ENCODE peak calls at places on chromosomes 11 and 22, in eight cellular contexts. Y, N, K, R, X, D, G and Q are unnamed samples.

GRCh38 chr11:2207773-2208621 is 36.4 kb upstream of the TH start:
- DNase-seq in Y (no peak), N (no peak), K (no peak), R (no peak), X (no peak), D (no peak), G (no peak), Q (no peak)

GRCh38 chr11:115961168-115962003 is 457.2 kb upstream of the CADM1 start:
- DNase-seq in Y (no peak), N (peak), K (no peak), R (no peak), X (peak), D (no peak), G (no peak), Q (no peak)

GRCh38 chr22:29914165-29914564 is 31.2 kb downstream of the MTMR3 start:
- DNase-seq in Y (no peak), N (peak), K (peak), R (no peak), X (peak), D (no peak), G (peak), Q (peak)

GRCh38 chr11:67698247-67698646 is 23.8 kb upstream of the ALDH3B2 start:
- DNase-seq in Y (no peak), N (no peak), K (peak), R (peak), X (no peak), D (peak), G (no peak), Q (no peak)

GRCh38 chr11:11446562-11446961 is 93.5 kb upstream of the CSNK2A3 start:
- DNase-seq in Y (no peak), N (no peak), K (no peak), R (no peak), X (no peak), D (no peak), G (no peak), Q (no peak)

GRCh38 chr11:1502971-1503707 is 16.6 kb upstream of the MOB2 start:
- DNase-seq in Y (no peak), N (no peak), K (no peak), R (no peak), X (no peak), D (no peak), G (no peak), Q (no peak)

GRCh38 chr11:35029979-35030378 is 109.0 kb upstream of the CD44 start:
- DNase-seq in Y (no peak), N (peak), K (peak), R (no peak), X (peak), D (no peak), G (peak), Q (peak)

GRCh38 chr11:123544631-123545375 is 109.6 kb downstream of the SCN3B start:
- DNase-seq in Y (no peak), N (no peak), K (no peak), R (no peak), X (no peak), D (no peak), G (no peak), Q (no peak)

GRCh38 chr22:17807571-17808410 is 33.5 kb upstream of the BID start:
- DNase-seq in Y (no peak), N (no peak), K (peak), R (no peak), X (peak), D (no peak), G (peak), Q (no peak)

GRCh38 chr11:74487875-74488274 is 5.6 kb downstream of the LIPT2 start:
- DNase-seq in Y (no peak), N (no peak), K (no peak), R (peak), X (no peak), D (peak), G (no peak), Q (peak)

GRCh38 chr11:76408171-76408965 is 27.2 kb downstream of the GVQW3 start:
- DNase-seq in Y (no peak), N (no peak), K (no peak), R (no peak), X (no peak), D (no peak), G (no peak), Q (no peak)

GRCh38 chr11:34680918-34681554 is 60.1 kb downstream of the EHF start:
- DNase-seq in Y (no peak), N (peak), K (no peak), R (peak), X (peak), D (peak), G (peak), Q (peak)

GRCh38 chr11:80083561-80083960 is 642.7 kb upstream of the TENM4 start:
- DNase-seq in Y (peak), N (no peak), K (no peak), R (no peak), X (no peak), D (no peak), G (no peak), Q (peak)

GRCh38 chr11:133840479-133840941 is 4.8 kb downstream of the SPATA19 start:
- DNase-seq in Y (no peak), N (no peak), K (no peak), R (no peak), X (no peak), D (no peak), G (no peak), Q (no peak)

GRCh38 chr11:135008001-135008405 is 596.0 kb upstream of the B3GAT1 start:
- DNase-seq in Y (no peak), N (no peak), K (peak), R (no peak), X (no peak), D (no peak), G (no peak), Q (no peak)

GRCh38 chr22:43296279-43296902 is 46.8 kb downstream of the SCUBE1 start:
- DNase-seq in Y (no peak), N (no peak), K (no peak), R (no peak), X (no peak), D (no peak), G (no peak), Q (no peak)

GRCh38 chr11:65429724-65430405 is 7.3 kb downstream of the NEAT1 start:
- DNase-seq in Y (peak), N (peak), K (peak), R (no peak), X (peak), D (no peak), G (peak), Q (peak)

GRCh38 chr22:30867746-30868662 is 100.6 kb downstream of the MORC2 start:
- DNase-seq in Y (peak), N (no peak), K (no peak), R (no peak), X (no peak), D (no peak), G (no peak), Q (no peak)

GRCh38 chr11:3614742-3615171 is 27.0 kb downstream of the ART5 start:
- DNase-seq in Y (peak), N (no peak), K (no peak), R (no peak), X (no peak), D (no peak), G (no peak), Q (peak)

GRCh38 chr11:107716884-107717532 is 5.2 kb upstream of the SLN start:
- DNase-seq in Y (no peak), N (no peak), K (no peak), R (no peak), X (no peak), D (no peak), G (no peak), Q (peak)

GRCh38 chr11:3367221-3367620 is 11.7 kb downstream of the ZNF195 start:
- DNase-seq in Y (no peak), N (no peak), K (no peak), R (no peak), X (no peak), D (no peak), G (no peak), Q (no peak)

GRCh38 chr11:32602657-32603410 is 19.2 kb downstream of the EIF3M start:
- DNase-seq in Y (no peak), N (peak), K (peak), R (no peak), X (peak), D (no peak), G (peak), Q (no peak)

GRCh38 chr22:47190276-47190956 is 428.0 kb downstream of the TBC1D22A start:
- DNase-seq in Y (no peak), N (no peak), K (no peak), R (no peak), X (no peak), D (no peak), G (no peak), Q (no peak)

GRCh38 chr11:75406338-75406777 is 7.0 kb downstream of the RPS3 start:
- DNase-seq in Y (no peak), N (no peak), K (no peak), R (no peak), X (peak), D (no peak), G (peak), Q (peak)

GRCh38 chr11:110125632-110126031 is 32.4 kb downstream of the ZC3H12C start:
- DNase-seq in Y (no peak), N (peak), K (peak), R (no peak), X (peak), D (peak), G (peak), Q (peak)

GRCh38 chr11:92393218-92393617 is 168.6 kb downstream of the FAT3 start:
- DNase-seq in Y (no peak), N (no peak), K (no peak), R (no peak), X (no peak), D (no peak), G (no peak), Q (no peak)

GRCh38 chr11:33669598-33670249 is 30.9 kb downstream of the C11orf91 start:
- DNase-seq in Y (no peak), N (no peak), K (no peak), R (no peak), X (no peak), D (no peak), G (no peak), Q (no peak)

GRCh38 chr11:68527585-68527984 is 67.0 kb downstream of the PPP6R3 start:
- DNase-seq in Y (no peak), N (no peak), K (no peak), R (no peak), X (no peak), D (no peak), G (no peak), Q (no peak)

GRCh38 chr11:65884716-65885092 is 3.6 kb downstream of the FIBP start:
- DNase-seq in Y (peak), N (peak), K (peak), R (no peak), X (peak), D (peak), G (peak), Q (peak)

GRCh38 chr11:2435288-2436012 is 8.9 kb downstream of the TRPM5 start:
- DNase-seq in Y (no peak), N (no peak), K (no peak), R (no peak), X (no peak), D (no peak), G (no peak), Q (no peak)

GRCh38 chr11:73969991-73970800 is 12.4 kb downstream of the UCP2 start:
- DNase-seq in Y (no peak), N (no peak), K (no peak), R (no peak), X (no peak), D (no peak), G (no peak), Q (no peak)

GRCh38 chr11:12029738-12030363 is 21.4 kb upstream of the DKK3 start:
- DNase-seq in Y (no peak), N (no peak), K (no peak), R (peak), X (no peak), D (peak), G (peak), Q (peak)

GRCh38 chr22:29072979-29073617 is at the start of gene KREMEN1:
- DNase-seq in Y (peak), N (no peak), K (no peak), R (no peak), X (no peak), D (no peak), G (no peak), Q (no peak)

GRCh38 chr11:134479206-134479955 is 67.3 kb upstream of the B3GAT1 start:
- DNase-seq in Y (no peak), N (no peak), K (no peak), R (no peak), X (no peak), D (no peak), G (no peak), Q (no peak)

GRCh38 chr22:24208012-24208749 is 26.9 kb downstream of the SUSD2 start:
- DNase-seq in Y (no peak), N (peak), K (peak), R (peak), X (peak), D (peak), G (peak), Q (peak)

GRCh38 chr11:2686360-2687222 is 13.2 kb downstream of the KCNQ1OT1 start:
- DNase-seq in Y (no peak), N (no peak), K (no peak), R (no peak), X (no peak), D (no peak), G (no peak), Q (no peak)

GRCh38 chr11:13551834-13552233 is 56.0 kb upstream of the PTH start:
- DNase-seq in Y (no peak), N (no peak), K (no peak), R (no peak), X (no peak), D (no peak), G (no peak), Q (no peak)

GRCh38 chr22:39504071-39504470 is 2.0 kb downstream of the MIEF1 start:
- DNase-seq in Y (no peak), N (no peak), K (no peak), R (no peak), X (no peak), D (no peak), G (no peak), Q (no peak)

GRCh38 chr22:50284479-50284878 is 14.3 kb upstream of the MAPK11 start:
- DNase-seq in Y (no peak), N (no peak), K (no peak), R (no peak), X (no peak), D (no peak), G (no peak), Q (no peak)

GRCh38 chr11:126413843-126414405 is 58.4 kb downstream of the ST3GAL4 start:
- DNase-seq in Y (no peak), N (no peak), K (no peak), R (no peak), X (no peak), D (no peak), G (no peak), Q (no peak)

GRCh38 chr11:72739240-72740059 is 12.8 kb downstream of the ARAP1 start:
- DNase-seq in Y (no peak), N (no peak), K (no peak), R (no peak), X (no peak), D (no peak), G (no peak), Q (no peak)
- H3K4me3 ChIP-seq in Y (no peak), N (no peak), K (no peak), R (no peak), X (no peak), D (no peak), G (no peak), Q (no peak)

GRCh38 chr11:96339704-96340554 is 3.1 kb downstream of the MAML2 start:
- DNase-seq in Y (no peak), N (peak), K (no peak), R (no peak), X (no peak), D (no peak), G (peak), Q (no peak)

GRCh38 chr11:96342971-96343711 is at the start of gene MAML2:
- DNase-seq in Y (peak), N (peak), K (peak), R (peak), X (peak), D (peak), G (peak), Q (peak)

GRCh38 chr11:96340555-96340885 is 2.5 kb downstream of the MAML2 start:
- DNase-seq in Y (no peak), N (peak), K (no peak), R (no peak), X (peak), D (no peak), G (peak), Q (no peak)

GRCh38 chr11:96342131-96342970 is 644 bp downstream of the MAML2 start:
- DNase-seq in Y (no peak), N (no peak), K (peak), R (no peak), X (no peak), D (no peak), G (no peak), Q (peak)

DNA sequence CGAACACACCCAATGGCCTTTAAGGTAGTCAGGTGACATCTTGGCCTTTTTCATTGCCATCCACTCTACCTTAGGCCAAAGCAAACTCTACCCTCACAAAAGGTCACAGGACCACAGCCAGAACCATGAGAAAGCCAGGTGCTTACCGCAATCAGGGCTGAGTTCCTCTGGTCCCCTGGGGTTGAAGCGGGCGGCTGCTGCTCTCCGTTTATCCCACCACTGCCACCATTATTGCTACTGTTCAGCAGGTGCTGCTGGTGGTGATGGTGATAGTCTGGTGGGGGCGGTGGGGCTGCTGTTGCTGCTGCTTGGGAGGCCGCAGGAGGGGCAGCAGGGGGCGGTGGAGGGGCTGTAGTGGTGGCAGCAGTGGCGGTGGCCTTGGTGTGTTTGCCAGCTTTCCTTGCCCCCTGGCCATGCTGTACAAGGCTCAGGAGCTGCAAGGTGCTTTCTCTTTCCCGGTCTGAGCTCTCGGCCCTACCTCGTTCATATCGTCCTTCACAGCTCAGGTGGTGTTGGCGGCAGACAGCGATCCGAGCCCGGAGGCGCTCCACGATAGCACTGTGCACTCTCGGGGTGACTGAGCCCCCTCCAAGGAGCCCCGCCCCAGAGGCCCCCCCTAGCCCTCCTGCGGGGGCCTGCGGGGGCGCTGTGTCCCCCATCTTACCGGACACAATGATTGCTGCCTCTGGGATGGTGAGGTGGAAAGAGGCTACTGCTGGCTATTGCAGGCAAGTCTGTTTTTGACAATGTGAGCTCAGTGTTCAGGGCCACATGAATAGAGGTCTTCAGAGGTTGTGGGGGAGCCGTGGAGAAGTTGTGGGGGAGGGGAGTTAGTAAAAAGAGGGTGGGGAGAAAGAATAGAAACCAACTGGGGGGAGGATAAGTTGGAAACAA is 1.5 kb downstream of the MAML2 start:
- DNase-seq in Y (peak), N (peak), K (peak), R (no peak), X (peak), D (peak), G (peak), Q (no peak)
- TF ChIP-seq CTCF in Y (peak), N (peak), K (peak), R (peak), X (peak), D (peak), G (peak), Q (peak)

GRCh38 chr11:128349650-128350296 is 237.6 kb downstream of the ETS1 start:
- DNase-seq in Y (no peak), N (no peak), K (no peak), R (no peak), X (no peak), D (no peak), G (no peak), Q (no peak)
- H3K4me3 ChIP-seq in Y (no peak), N (no peak), K (no peak), R (no peak), X (no peak), D (no peak), G (no peak), Q (no peak)

DNA sequence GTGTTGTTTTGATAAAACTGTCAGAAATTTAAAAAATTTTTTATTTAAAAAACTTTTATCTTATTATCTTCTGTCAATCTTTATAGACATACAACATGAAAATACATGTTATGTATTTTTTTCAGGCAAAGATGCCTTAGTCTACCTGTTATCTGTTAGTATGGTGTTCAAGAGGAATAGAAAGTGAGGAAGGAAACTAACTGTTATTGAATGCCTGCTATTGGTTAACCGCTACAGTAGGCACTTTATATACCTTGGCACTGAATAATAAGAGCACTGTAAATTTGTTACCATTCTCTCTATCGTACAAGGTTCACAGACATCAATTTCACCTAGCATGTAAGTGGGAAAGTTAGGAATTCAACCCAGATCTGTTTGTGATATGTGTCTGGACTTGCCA is 272.1 kb upstream of the CCDC90B start:
- DNase-seq in Y (no peak), N (no peak), K (no peak), R (no peak), X (no peak), D (no peak), G (no peak), Q (no peak)
- TF ChIP-seq CTCF in Y (no peak), N (no peak), K (no peak), R (no peak), X (no peak), D (no peak), G (no peak), Q (no peak)

GRCh38 chr22:44746061-44746789 is 6.2 kb upstream of the ARHGAP8 start:
- DNase-seq in Y (no peak), N (no peak), K (no peak), R (no peak), X (peak), D (no peak), G (no peak), Q (no peak)

GRCh38 chr22:44750481-44750880 is 1.9 kb upstream of the ARHGAP8 start:
- DNase-seq in Y (no peak), N (no peak), K (no peak), R (no peak), X (no peak), D (no peak), G (no peak), Q (no peak)

GRCh38 chr22:44752285-44753188 is at the start of gene ARHGAP8:
- DNase-seq in Y (peak), N (no peak), K (no peak), R (no peak), X (no peak), D (no peak), G (no peak), Q (no peak)

GRCh38 chr22:44746836-44747519 is 5.4 kb upstream of the ARHGAP8 start:
- DNase-seq in Y (peak), N (no peak), K (peak), R (no peak), X (peak), D (peak), G (peak), Q (peak)

DNA sequence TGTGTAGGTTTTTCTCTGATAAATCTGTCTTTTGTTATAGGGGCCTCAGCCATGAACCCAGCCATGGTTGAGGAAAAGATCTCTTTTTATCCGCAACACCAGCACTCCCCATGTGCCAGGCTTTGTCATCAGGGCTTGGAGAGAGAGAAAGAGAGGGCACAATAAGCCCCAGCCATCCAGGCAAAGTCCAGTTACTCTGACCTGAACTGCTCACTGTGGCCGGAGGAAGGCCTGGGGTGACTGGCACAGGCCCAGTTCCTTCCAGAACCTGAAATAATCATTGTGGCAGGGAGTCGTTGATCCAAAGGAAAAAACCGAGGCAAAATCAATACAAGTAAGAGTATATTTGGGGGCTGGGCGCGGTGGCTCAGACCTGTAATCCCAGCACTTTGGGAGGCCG is 3.9 kb upstream of the ARHGAP8 start:
- DNase-seq in Y (no peak), N (no peak), K (no peak), R (no peak), X (no peak), D (no peak), G (no peak), Q (no peak)
- H3K4me3 ChIP-seq in Y (no peak), N (no peak), K (no peak), R (no peak), X (no peak), D (no peak), G (no peak), Q (no peak)